ENCODE peak calls at places on chromosomes 13 and 19, in eight cellular contexts. One of them, this sample, is unnamed.
A peak's percentile ranks its signal among the peaks of the same experiment; 100 is the strongest.

GRCh38 chr13:46655727-46656180 is 102.8 kb downstream of the LRCH1 start:
- DNase-seq in astrocyte of the cerebellum: no peak
- DNase-seq in EL: no peak
- DNase-seq in stimulated activated CD4-positive, alpha-beta T cell treated with anti-CD3 and anti-CD28 coated beads, Interleukin-12 subunit alpha, Interleukin-12 subunit beta, amount 100 ng/mL, for 24 hours: no peak
- DNase-seq in activated naive CD8-positive, alpha-beta T cell treated with anti-CD3 and anti-CD28 coated beads, Interleukin-2, amount 50 U/mL, for 24 hours: no peak
- DNase-seq in SHP77 treated with DMSO at 0.1 percent for 48 hours: no peak
- DNase-seq in heart left ventricle: no peak
- DNase-seq in kidney tubule cell: peak; percentile 48
- DNase-seq in this sample: no peak

GRCh38 chr13:51629711-51630575 is 45.7 kb downstream of the WDFY2 start:
- DNase-seq in astrocyte of the cerebellum: no peak
- DNase-seq in EL: no peak
- DNase-seq in stimulated activated CD4-positive, alpha-beta T cell treated with anti-CD3 and anti-CD28 coated beads, Interleukin-12 subunit alpha, Interleukin-12 subunit beta, amount 100 ng/mL, for 24 hours: no peak
- DNase-seq in activated naive CD8-positive, alpha-beta T cell treated with anti-CD3 and anti-CD28 coated beads, Interleukin-2, amount 50 U/mL, for 24 hours: no peak
- DNase-seq in SHP77 treated with DMSO at 0.1 percent for 48 hours: no peak
- DNase-seq in heart left ventricle: no peak
- DNase-seq in kidney tubule cell: no peak
- DNase-seq in this sample: no peak

GRCh38 chr13:113532156-113532806 is 41.8 kb upstream of the DCUN1D2 start:
- DNase-seq in astrocyte of the cerebellum: no peak
- DNase-seq in EL: peak; percentile 65
- DNase-seq in stimulated activated CD4-positive, alpha-beta T cell treated with anti-CD3 and anti-CD28 coated beads, Interleukin-12 subunit alpha, Interleukin-12 subunit beta, amount 100 ng/mL, for 24 hours: no peak
- DNase-seq in activated naive CD8-positive, alpha-beta T cell treated with anti-CD3 and anti-CD28 coated beads, Interleukin-2, amount 50 U/mL, for 24 hours: no peak
- DNase-seq in SHP77 treated with DMSO at 0.1 percent for 48 hours: no peak
- DNase-seq in heart left ventricle: no peak
- DNase-seq in kidney tubule cell: peak; percentile 71
- DNase-seq in this sample: no peak

GRCh38 chr19:17023805-17024204 is 2.8 kb downstream of the CPAMD8 start:
- DNase-seq in astrocyte of the cerebellum: no peak
- DNase-seq in EL: no peak
- DNase-seq in stimulated activated CD4-positive, alpha-beta T cell treated with anti-CD3 and anti-CD28 coated beads, Interleukin-12 subunit alpha, Interleukin-12 subunit beta, amount 100 ng/mL, for 24 hours: no peak
- DNase-seq in activated naive CD8-positive, alpha-beta T cell treated with anti-CD3 and anti-CD28 coated beads, Interleukin-2, amount 50 U/mL, for 24 hours: no peak
- DNase-seq in SHP77 treated with DMSO at 0.1 percent for 48 hours: no peak
- DNase-seq in heart left ventricle: no peak
- DNase-seq in kidney tubule cell: no peak
- DNase-seq in this sample: no peak

GRCh38 chr19:29880498-29881081 is 61.4 kb upstream of the URI1 start:
- DNase-seq in astrocyte of the cerebellum: no peak
- DNase-seq in EL: no peak
- DNase-seq in stimulated activated CD4-positive, alpha-beta T cell treated with anti-CD3 and anti-CD28 coated beads, Interleukin-12 subunit alpha, Interleukin-12 subunit beta, amount 100 ng/mL, for 24 hours: no peak
- DNase-seq in activated naive CD8-positive, alpha-beta T cell treated with anti-CD3 and anti-CD28 coated beads, Interleukin-2, amount 50 U/mL, for 24 hours: no peak
- DNase-seq in SHP77 treated with DMSO at 0.1 percent for 48 hours: no peak
- DNase-seq in heart left ventricle: no peak
- DNase-seq in kidney tubule cell: no peak
- DNase-seq in this sample: no peak

GRCh38 chr13:109955598-109955997 is 169.2 kb upstream of the IRS2 start:
- DNase-seq in astrocyte of the cerebellum: no peak
- DNase-seq in EL: no peak
- DNase-seq in stimulated activated CD4-positive, alpha-beta T cell treated with anti-CD3 and anti-CD28 coated beads, Interleukin-12 subunit alpha, Interleukin-12 subunit beta, amount 100 ng/mL, for 24 hours: no peak
- DNase-seq in activated naive CD8-positive, alpha-beta T cell treated with anti-CD3 and anti-CD28 coated beads, Interleukin-2, amount 50 U/mL, for 24 hours: no peak
- DNase-seq in SHP77 treated with DMSO at 0.1 percent for 48 hours: no peak
- DNase-seq in heart left ventricle: no peak
- DNase-seq in kidney tubule cell: no peak
- DNase-seq in this sample: no peak

GRCh38 chr13:78319101-78319627 is 284.2 kb downstream of the POU4F1 start:
- DNase-seq in astrocyte of the cerebellum: no peak
- DNase-seq in EL: no peak
- DNase-seq in stimulated activated CD4-positive, alpha-beta T cell treated with anti-CD3 and anti-CD28 coated beads, Interleukin-12 subunit alpha, Interleukin-12 subunit beta, amount 100 ng/mL, for 24 hours: no peak
- DNase-seq in activated naive CD8-positive, alpha-beta T cell treated with anti-CD3 and anti-CD28 coated beads, Interleukin-2, amount 50 U/mL, for 24 hours: no peak
- DNase-seq in SHP77 treated with DMSO at 0.1 percent for 48 hours: no peak
- DNase-seq in heart left ventricle: no peak
- DNase-seq in kidney tubule cell: peak; percentile 10
- DNase-seq in this sample: no peak

GRCh38 chr13:99056381-99057014 is 78.6 kb upstream of the DOCK9 start:
- DNase-seq in astrocyte of the cerebellum: no peak
- DNase-seq in EL: no peak
- DNase-seq in stimulated activated CD4-positive, alpha-beta T cell treated with anti-CD3 and anti-CD28 coated beads, Interleukin-12 subunit alpha, Interleukin-12 subunit beta, amount 100 ng/mL, for 24 hours: no peak
- DNase-seq in activated naive CD8-positive, alpha-beta T cell treated with anti-CD3 and anti-CD28 coated beads, Interleukin-2, amount 50 U/mL, for 24 hours: no peak
- DNase-seq in SHP77 treated with DMSO at 0.1 percent for 48 hours: no peak
- DNase-seq in heart left ventricle: no peak
- DNase-seq in kidney tubule cell: peak; percentile 22
- DNase-seq in this sample: no peak

GRCh38 chr19:10796653-10797052 is 39.4 kb downstream of the TMED1 start:
- DNase-seq in astrocyte of the cerebellum: no peak
- DNase-seq in EL: no peak
- DNase-seq in stimulated activated CD4-positive, alpha-beta T cell treated with anti-CD3 and anti-CD28 coated beads, Interleukin-12 subunit alpha, Interleukin-12 subunit beta, amount 100 ng/mL, for 24 hours: no peak
- DNase-seq in activated naive CD8-positive, alpha-beta T cell treated with anti-CD3 and anti-CD28 coated beads, Interleukin-2, amount 50 U/mL, for 24 hours: no peak
- DNase-seq in SHP77 treated with DMSO at 0.1 percent for 48 hours: no peak
- DNase-seq in heart left ventricle: no peak
- DNase-seq in kidney tubule cell: no peak
- DNase-seq in this sample: no peak

GRCh38 chr19:53311044-53311443 is 22.5 kb upstream of the ZNF845 start:
- DNase-seq in astrocyte of the cerebellum: no peak
- DNase-seq in EL: no peak
- DNase-seq in stimulated activated CD4-positive, alpha-beta T cell treated with anti-CD3 and anti-CD28 coated beads, Interleukin-12 subunit alpha, Interleukin-12 subunit beta, amount 100 ng/mL, for 24 hours: no peak
- DNase-seq in activated naive CD8-positive, alpha-beta T cell treated with anti-CD3 and anti-CD28 coated beads, Interleukin-2, amount 50 U/mL, for 24 hours: no peak
- DNase-seq in SHP77 treated with DMSO at 0.1 percent for 48 hours: no peak
- DNase-seq in heart left ventricle: no peak
- DNase-seq in kidney tubule cell: no peak
- DNase-seq in this sample: no peak

GRCh38 chr13:24668955-24669354 is 11.3 kb upstream of the ATP12A start:
- DNase-seq in astrocyte of the cerebellum: no peak
- DNase-seq in EL: no peak
- DNase-seq in stimulated activated CD4-positive, alpha-beta T cell treated with anti-CD3 and anti-CD28 coated beads, Interleukin-12 subunit alpha, Interleukin-12 subunit beta, amount 100 ng/mL, for 24 hours: no peak
- DNase-seq in activated naive CD8-positive, alpha-beta T cell treated with anti-CD3 and anti-CD28 coated beads, Interleukin-2, amount 50 U/mL, for 24 hours: no peak
- DNase-seq in SHP77 treated with DMSO at 0.1 percent for 48 hours: no peak
- DNase-seq in heart left ventricle: no peak
- DNase-seq in kidney tubule cell: peak; percentile 73
- DNase-seq in this sample: peak; percentile 67

GRCh38 chr13:97259787-97260641 is 37.9 kb downstream of the MBNL2 start:
- DNase-seq in astrocyte of the cerebellum: no peak
- DNase-seq in EL: peak; percentile 69
- DNase-seq in stimulated activated CD4-positive, alpha-beta T cell treated with anti-CD3 and anti-CD28 coated beads, Interleukin-12 subunit alpha, Interleukin-12 subunit beta, amount 100 ng/mL, for 24 hours: no peak
- DNase-seq in activated naive CD8-positive, alpha-beta T cell treated with anti-CD3 and anti-CD28 coated beads, Interleukin-2, amount 50 U/mL, for 24 hours: no peak
- DNase-seq in SHP77 treated with DMSO at 0.1 percent for 48 hours: peak; percentile 56
- DNase-seq in heart left ventricle: no peak
- DNase-seq in kidney tubule cell: peak; percentile 51
- DNase-seq in this sample: peak; percentile 76

GRCh38 chr13:98771838-98772611 is 19.6 kb upstream of the SLC15A1 start:
- DNase-seq in astrocyte of the cerebellum: no peak
- DNase-seq in EL: no peak
- DNase-seq in stimulated activated CD4-positive, alpha-beta T cell treated with anti-CD3 and anti-CD28 coated beads, Interleukin-12 subunit alpha, Interleukin-12 subunit beta, amount 100 ng/mL, for 24 hours: no peak
- DNase-seq in activated naive CD8-positive, alpha-beta T cell treated with anti-CD3 and anti-CD28 coated beads, Interleukin-2, amount 50 U/mL, for 24 hours: no peak
- DNase-seq in SHP77 treated with DMSO at 0.1 percent for 48 hours: peak; percentile 21
- DNase-seq in heart left ventricle: no peak
- DNase-seq in kidney tubule cell: peak; percentile 43
- DNase-seq in this sample: peak; percentile 40

GRCh38 chr19:21915411-21915810 is 79.4 kb upstream of the ZNF43 start:
- DNase-seq in astrocyte of the cerebellum: no peak
- DNase-seq in EL: no peak
- DNase-seq in stimulated activated CD4-positive, alpha-beta T cell treated with anti-CD3 and anti-CD28 coated beads, Interleukin-12 subunit alpha, Interleukin-12 subunit beta, amount 100 ng/mL, for 24 hours: no peak
- DNase-seq in activated naive CD8-positive, alpha-beta T cell treated with anti-CD3 and anti-CD28 coated beads, Interleukin-2, amount 50 U/mL, for 24 hours: no peak
- DNase-seq in SHP77 treated with DMSO at 0.1 percent for 48 hours: no peak
- DNase-seq in heart left ventricle: no peak
- DNase-seq in kidney tubule cell: no peak
- DNase-seq in this sample: no peak

GRCh38 chr19:7348587-7349230 is at the start of gene ARHGEF18:
- DNase-seq in astrocyte of the cerebellum: no peak
- DNase-seq in EL: no peak
- DNase-seq in stimulated activated CD4-positive, alpha-beta T cell treated with anti-CD3 and anti-CD28 coated beads, Interleukin-12 subunit alpha, Interleukin-12 subunit beta, amount 100 ng/mL, for 24 hours: peak; percentile 42
- DNase-seq in activated naive CD8-positive, alpha-beta T cell treated with anti-CD3 and anti-CD28 coated beads, Interleukin-2, amount 50 U/mL, for 24 hours: peak; percentile 55
- DNase-seq in SHP77 treated with DMSO at 0.1 percent for 48 hours: no peak
- DNase-seq in heart left ventricle: peak; percentile 72
- DNase-seq in kidney tubule cell: no peak
- DNase-seq in this sample: no peak

This sample was measured in small intestine.